ENCODE peak calls at places on chromosomes 11 and 22, in five cellular contexts. One of them, this sample, is unnamed. For H3K27me3, the result is how much of the 10 kb centered on the place peaks cover.

GRCh38 chr11:47460571-47461235 is 11.8 kb upstream of the RAPSN start:
- DNase-seq in adrenal gland: no peak
- DNase-seq in stomach: no peak
- DNase-seq in uterus: no peak
- DNase-seq in transverse colon: no peak
- DNase-seq in this sample: no peak

GRCh38 chr11:68107689-68108088 is 13.5 kb downstream of the CHKA start:
- DNase-seq in adrenal gland: no peak
- DNase-seq in stomach: no peak
- DNase-seq in uterus: no peak
- DNase-seq in transverse colon: no peak
- DNase-seq in this sample: no peak

GRCh38 chr11:127965947-127966668 is 621.2 kb downstream of the ETS1 start:
- DNase-seq in adrenal gland: no peak
- DNase-seq in stomach: no peak
- DNase-seq in uterus: no peak
- DNase-seq in transverse colon: no peak
- DNase-seq in this sample: no peak

GRCh38 chr11:57008373-57008772 is 19.7 kb downstream of the OR5AK2 start:
- DNase-seq in adrenal gland: no peak
- DNase-seq in stomach: no peak
- DNase-seq in uterus: no peak
- DNase-seq in transverse colon: no peak
- DNase-seq in this sample: no peak

GRCh38 chr11:45463541-45463940 is 177.4 kb upstream of the SYT13 start:
- DNase-seq in adrenal gland: no peak
- DNase-seq in stomach: no peak
- DNase-seq in uterus: no peak
- DNase-seq in transverse colon: no peak
- DNase-seq in this sample: no peak

GRCh38 chr11:43419460-43419859 is 60.7 kb downstream of the TTC17 start:
- DNase-seq in adrenal gland: peak
- DNase-seq in stomach: peak
- DNase-seq in uterus: no peak
- DNase-seq in transverse colon: peak
- DNase-seq in this sample: no peak

GRCh38 chr11:44602810-44603410 is 37.4 kb downstream of the CD82 start:
- DNase-seq in adrenal gland: no peak
- DNase-seq in stomach: no peak
- DNase-seq in uterus: no peak
- DNase-seq in transverse colon: no peak
- DNase-seq in this sample: no peak

GRCh38 chr11:33723238-33723881 is 12.9 kb downstream of the CD59 start:
- DNase-seq in adrenal gland: no peak
- DNase-seq in stomach: no peak
- DNase-seq in uterus: no peak
- DNase-seq in transverse colon: no peak
- DNase-seq in this sample: no peak

GRCh38 chr11:70537576-70538571 is 139.5 kb downstream of the CTTN start:
- DNase-seq in adrenal gland: no peak
- DNase-seq in stomach: no peak
- DNase-seq in uterus: no peak
- DNase-seq in transverse colon: no peak
- DNase-seq in this sample: peak

GRCh38 chr11:128905345-128906184 is 14.4 kb downstream of the KCNJ5 start:
- DNase-seq in adrenal gland: no peak
- DNase-seq in stomach: peak
- DNase-seq in uterus: peak
- DNase-seq in transverse colon: peak
- DNase-seq in this sample: no peak

GRCh38 chr22:49322861-49323622 is 504.6 kb downstream of the BRD1 start:
- DNase-seq in adrenal gland: no peak
- DNase-seq in stomach: peak
- DNase-seq in uterus: no peak
- DNase-seq in transverse colon: no peak
- DNase-seq in this sample: no peak

GRCh38 chr11:27705873-27706820 is 5.9 kb upstream of the BDNF start:
- DNase-seq in adrenal gland: no peak
- DNase-seq in stomach: no peak
- DNase-seq in uterus: no peak
- DNase-seq in transverse colon: no peak
- DNase-seq in this sample: no peak

GRCh38 chr11:17208257-17208999 is 642 bp upstream of the PIK3C2A start:
- DNase-seq in adrenal gland: peak
- DNase-seq in stomach: peak
- DNase-seq in uterus: no peak
- DNase-seq in transverse colon: peak
- DNase-seq in this sample: no peak

GRCh38 chr22:25187469-25187868 is 12.2 kb upstream of the CRYBB3 start:
- DNase-seq in adrenal gland: no peak
- DNase-seq in stomach: no peak
- DNase-seq in uterus: no peak
- DNase-seq in transverse colon: no peak
- DNase-seq in this sample: no peak

GRCh38 chr22:42340695-42341383 is 70.4 kb upstream of the TCF20 start:
- DNase-seq in adrenal gland: no peak
- DNase-seq in stomach: no peak
- DNase-seq in uterus: peak
- DNase-seq in transverse colon: no peak
- DNase-seq in this sample: no peak

GRCh38 chr11:12204506-12204905 is 94.1 kb downstream of the MICAL2 start:
- DNase-seq in adrenal gland: no peak
- DNase-seq in stomach: no peak
- DNase-seq in uterus: no peak
- DNase-seq in transverse colon: no peak
- DNase-seq in this sample: no peak

GRCh38 chr11:70876685-70877084 is 375.7 kb downstream of the SHANK2 start:
- DNase-seq in adrenal gland: no peak
- DNase-seq in stomach: peak
- DNase-seq in uterus: no peak
- DNase-seq in transverse colon: no peak
- DNase-seq in this sample: no peak

GRCh38 chr11:88553204-88553603 is 215.7 kb upstream of the CTSC start:
- DNase-seq in adrenal gland: no peak
- DNase-seq in stomach: no peak
- DNase-seq in uterus: no peak
- DNase-seq in transverse colon: no peak
- DNase-seq in this sample: no peak

GRCh38 chr11:122330466-122330865 is 214.5 kb upstream of the BLID start:
- DNase-seq in adrenal gland: no peak
- DNase-seq in stomach: no peak
- DNase-seq in uterus: no peak
- DNase-seq in transverse colon: no peak
- DNase-seq in this sample: no peak

GRCh38 chr22:40436460-40437431 is 66.4 kb downstream of the SGSM3 start:
- DNase-seq in adrenal gland: no peak
- DNase-seq in stomach: no peak
- DNase-seq in uterus: peak
- DNase-seq in transverse colon: peak
- DNase-seq in this sample: no peak

GRCh38 chr11:35141538-35141937 is 2.6 kb downstream of the CD44 start:
- DNase-seq in adrenal gland: peak
- DNase-seq in stomach: peak
- DNase-seq in uterus: no peak
- DNase-seq in transverse colon: peak
- DNase-seq in this sample: peak

GRCh38 chr11:33034983-33035382 is 4.4 kb upstream of the TCP11L1 start:
- DNase-seq in adrenal gland: no peak
- DNase-seq in stomach: no peak
- DNase-seq in uterus: no peak
- DNase-seq in transverse colon: no peak
- DNase-seq in this sample: no peak

GRCh38 chr22:45784357-45785277 is 113.0 kb downstream of the ATXN10 start:
- DNase-seq in adrenal gland: no peak
- DNase-seq in stomach: no peak
- DNase-seq in uterus: no peak
- DNase-seq in transverse colon: no peak
- DNase-seq in this sample: no peak

GRCh38 chr22:19886605-19887250 is 32.1 kb upstream of the GNB1L start:
- DNase-seq in adrenal gland: no peak
- DNase-seq in stomach: no peak
- DNase-seq in uterus: no peak
- DNase-seq in transverse colon: no peak
- DNase-seq in this sample: peak

GRCh38 chr22:29710922-29711593 is 8.7 kb upstream of the CABP7 start:
- DNase-seq in adrenal gland: peak
- DNase-seq in stomach: peak
- DNase-seq in uterus: no peak
- DNase-seq in transverse colon: peak
- DNase-seq in this sample: no peak

GRCh38 chr11:116390963-116391362 is 381.8 kb downstream of the BUD13 start:
- DNase-seq in adrenal gland: no peak
- DNase-seq in stomach: no peak
- DNase-seq in uterus: no peak
- DNase-seq in transverse colon: no peak
- DNase-seq in this sample: no peak

GRCh38 chr22:25368271-25368670 is 148.8 kb downstream of the CRYBB2 start:
- DNase-seq in adrenal gland: peak
- DNase-seq in stomach: peak
- DNase-seq in uterus: peak
- DNase-seq in transverse colon: peak
- DNase-seq in this sample: no peak

GRCh38 chr22:46577361-46578249 is 40.2 kb upstream of the CELSR1 start:
- DNase-seq in adrenal gland: peak
- DNase-seq in stomach: no peak
- DNase-seq in uterus: no peak
- DNase-seq in transverse colon: peak
- DNase-seq in this sample: peak

GRCh38 chr11:33160147-33160546 is 1.1 kb downstream of the CSTF3 start:
- DNase-seq in adrenal gland: no peak
- DNase-seq in stomach: no peak
- DNase-seq in uterus: no peak
- DNase-seq in transverse colon: no peak
- DNase-seq in this sample: no peak

GRCh38 chr22:45329536-45329936 is 19.8 kb downstream of the FAM118A start:
- DNase-seq in adrenal gland: no peak
- DNase-seq in stomach: no peak
- DNase-seq in uterus: no peak
- DNase-seq in transverse colon: no peak
- DNase-seq in this sample: peak

GRCh38 chr22:30598986-30599385 is 7.3 kb upstream of the PES1 start:
- DNase-seq in adrenal gland: no peak
- DNase-seq in stomach: no peak
- DNase-seq in uterus: no peak
- DNase-seq in transverse colon: no peak
- DNase-seq in this sample: no peak

GRCh38 chr11:28797536-28797935 is 689.3 kb downstream of the METTL15 start:
- DNase-seq in adrenal gland: no peak
- DNase-seq in stomach: no peak
- DNase-seq in uterus: no peak
- DNase-seq in transverse colon: no peak
- DNase-seq in this sample: no peak

GRCh38 chr11:75490221-75491181 is 35.2 kb downstream of the GDPD5 start:
- DNase-seq in adrenal gland: no peak
- DNase-seq in stomach: no peak
- DNase-seq in uterus: no peak
- DNase-seq in transverse colon: no peak
- DNase-seq in this sample: no peak

GRCh38 chr11:76143274-76143673 is 63.0 kb downstream of the WNT11 start:
- DNase-seq in adrenal gland: no peak
- DNase-seq in stomach: no peak
- DNase-seq in uterus: no peak
- DNase-seq in transverse colon: no peak
- DNase-seq in this sample: no peak

GRCh38 chr11:132784441-132784840 is 747.9 kb downstream of the OPCML start:
- DNase-seq in adrenal gland: no peak
- DNase-seq in stomach: no peak
- DNase-seq in uterus: no peak
- DNase-seq in transverse colon: no peak
- DNase-seq in this sample: no peak

GRCh38 chr11:108713076-108713790 is 48.4 kb downstream of the DDX10 start:
- DNase-seq in adrenal gland: no peak
- DNase-seq in stomach: no peak
- DNase-seq in uterus: no peak
- DNase-seq in transverse colon: no peak
- DNase-seq in this sample: no peak

GRCh38 chr11:63491614-63492372 is 826 bp upstream of the PLAAT5 start:
- DNase-seq in adrenal gland: no peak
- DNase-seq in stomach: no peak
- DNase-seq in uterus: no peak
- DNase-seq in transverse colon: no peak
- DNase-seq in this sample: no peak

GRCh38 chr11:19905280-19905853 is 192.7 kb downstream of the NAV2 start:
- DNase-seq in adrenal gland: no peak
- DNase-seq in stomach: no peak
- DNase-seq in uterus: no peak
- DNase-seq in transverse colon: no peak
- DNase-seq in this sample: no peak

GRCh38 chr11:72760543-72761400 is 8.6 kb upstream of the ARAP1 start:
- DNase-seq in adrenal gland: no peak
- DNase-seq in stomach: no peak
- DNase-seq in uterus: no peak
- DNase-seq in transverse colon: no peak
- DNase-seq in this sample: no peak
- TF ChIP-seq POLR2A in adrenal gland: no peak
- TF ChIP-seq POLR2A in stomach: no peak
- TF ChIP-seq POLR2A in uterus: no peak
- TF ChIP-seq POLR2A in transverse colon: no peak
- TF ChIP-seq POLR2A in this sample: no peak

GRCh38 chr11:65165847-65166317 is 4.2 kb upstream of the SPDYC start:
- DNase-seq in adrenal gland: no peak
- DNase-seq in stomach: no peak
- DNase-seq in uterus: no peak
- DNase-seq in transverse colon: peak
- DNase-seq in this sample: peak
- H3K4me3 ChIP-seq in adrenal gland: no peak
- H3K4me3 ChIP-seq in stomach: peak
- H3K4me3 ChIP-seq in uterus: peak
- H3K4me3 ChIP-seq in transverse colon: peak
- H3K4me3 ChIP-seq in this sample: peak

DNA sequence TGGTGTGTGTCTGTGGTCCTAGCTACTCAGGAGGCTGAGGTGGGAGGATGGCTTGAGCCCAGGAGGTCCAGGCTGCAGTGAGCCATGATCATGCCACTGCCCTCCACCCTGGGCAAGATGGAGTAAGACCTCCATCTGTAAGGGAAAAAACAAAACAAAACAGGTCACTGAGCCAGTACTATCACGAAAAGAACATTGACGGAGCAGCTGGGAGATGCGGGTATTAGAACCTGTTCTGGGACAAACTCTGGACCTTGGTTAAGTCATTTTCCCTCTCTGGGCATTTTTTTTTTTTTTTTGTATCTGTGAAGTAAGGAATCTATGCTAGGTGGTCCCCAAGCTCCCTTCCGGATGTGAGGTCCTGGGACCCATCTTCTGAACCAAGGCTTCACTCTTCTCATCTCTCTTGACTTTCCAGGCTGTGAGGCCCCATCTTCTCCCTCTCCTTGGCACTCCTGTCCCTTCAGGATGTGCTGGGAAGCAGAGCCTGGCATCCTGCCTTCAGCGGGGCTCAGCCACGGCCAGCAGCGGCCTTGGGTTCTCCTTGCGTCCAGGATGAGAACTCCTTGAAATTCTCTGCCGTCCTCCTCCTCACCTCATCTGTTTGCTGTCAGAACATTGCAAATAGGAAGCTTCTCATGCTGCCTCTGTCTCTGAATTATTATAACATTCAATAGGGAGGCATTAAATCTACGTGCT is 130.8 kb downstream of the GRIK4 start:
- DNase-seq in adrenal gland: no peak
- DNase-seq in stomach: no peak
- DNase-seq in uterus: no peak
- DNase-seq in transverse colon: no peak
- DNase-seq in this sample: no peak
- H3K27me3 ChIP-seq in adrenal gland: under half
- H3K27me3 ChIP-seq in stomach: under half
- H3K27me3 ChIP-seq in uterus: under half
- H3K27me3 ChIP-seq in transverse colon: under half
- H3K27me3 ChIP-seq in this sample: under half

GRCh38 chr11:82901165-82901938 is at the start of gene DDIAS:
- DNase-seq in adrenal gland: peak
- DNase-seq in stomach: peak
- DNase-seq in uterus: peak
- DNase-seq in transverse colon: peak
- DNase-seq in this sample: peak
- TF ChIP-seq POLR2A in adrenal gland: peak
- TF ChIP-seq POLR2A in stomach: peak
- TF ChIP-seq POLR2A in uterus: peak
- TF ChIP-seq POLR2A in transverse colon: peak
- TF ChIP-seq POLR2A in this sample: peak